ENCODE peak calls at places on chromosome 14, in four cellular contexts. W is HuH-7.5, Q is aorta, A is iris pigment epithelial cell. K is an unnamed sample.

GRCh38 chr14:68181395-68182326 is 362.1 kb downstream of the RAD51B start:
- DNase-seq in W (no peak), Q (no peak), A (peak), K (peak)

GRCh38 chr14:104981699-104982541 is 3.7 kb upstream of the CLBA1 start:
- DNase-seq in W (no peak), Q (peak), A (no peak), K (no peak)

GRCh38 chr14:91919814-91920213 is 27.7 kb downstream of the FBLN5 start:
- DNase-seq in W (no peak), Q (peak), A (peak), K (no peak)

GRCh38 chr14:55356913-55357312 is 54.7 kb downstream of the ATG14 start:
- DNase-seq in W (peak), Q (no peak), A (no peak), K (no peak)

GRCh38 chr14:68736519-68736918 is 56.3 kb downstream of the ZFP36L1 start:
- DNase-seq in W (no peak), Q (no peak), A (peak), K (no peak)

GRCh38 chr14:68784298-68784910 is 8.5 kb downstream of the ZFP36L1 start:
- DNase-seq in W (peak), Q (no peak), A (peak), K (peak)

GRCh38 chr14:102510616-102511520 is 1.3 kb upstream of the ANKRD9 start:
- DNase-seq in W (peak), Q (no peak), A (no peak), K (no peak)

GRCh38 chr14:94474581-94475031 is 1.4 kb downstream of the SERPINA9 start:
- DNase-seq in W (no peak), Q (no peak), A (peak), K (no peak)

GRCh38 chr14:104779776-104780512 is 15.6 kb downstream of the AKT1 start:
- DNase-seq in W (no peak), Q (no peak), A (no peak), K (no peak)

GRCh38 chr14:34498684-34499412 is 36.8 kb upstream of the SPTSSA start:
- DNase-seq in W (no peak), Q (no peak), A (peak), K (peak)

GRCh38 chr14:94573706-94574105 is 7.5 kb upstream of the SERPINA5 start:
- DNase-seq in W (no peak), Q (no peak), A (no peak), K (no peak)

GRCh38 chr14:59275668-59276067 is 87.2 kb downstream of the DAAM1 start:
- DNase-seq in W (no peak), Q (no peak), A (peak), K (peak)

GRCh38 chr14:67680121-67680602 is 5.7 kb upstream of the VTI1B start:
- DNase-seq in W (no peak), Q (no peak), A (peak), K (peak)

GRCh38 chr14:104175041-104175440 is 36.7 kb downstream of the KIF26A start:
- DNase-seq in W (no peak), Q (no peak), A (no peak), K (no peak)

GRCh38 chr14:21070083-21070609 is at the start of gene ARHGEF40:
- DNase-seq in W (peak), Q (peak), A (peak), K (peak)

GRCh38 chr14:82766128-82766527 is 1232.5 kb upstream of the SEL1L start:
- DNase-seq in W (no peak), Q (no peak), A (no peak), K (no peak)

GRCh38 chr14:24353551-24354529 is 14.0 kb upstream of the RIPK3 start:
- DNase-seq in W (no peak), Q (no peak), A (peak), K (no peak)

GRCh38 chr14:59130472-59130871 is 58.0 kb upstream of the DAAM1 start:
- DNase-seq in W (no peak), Q (no peak), A (no peak), K (no peak)

GRCh38 chr14:60758875-60759274 is 24.3 kb downstream of the MNAT1 start:
- DNase-seq in W (no peak), Q (no peak), A (peak), K (no peak)

GRCh38 chr14:101955695-101956161 is 8.6 kb upstream of the DYNC1H1 start:
- DNase-seq in W (no peak), Q (no peak), A (no peak), K (no peak)

GRCh38 chr14:102316746-102317563 is 2.6 kb upstream of the ZNF839 start:
- DNase-seq in W (peak), Q (peak), A (peak), K (peak)

GRCh38 chr14:92945959-92946846 is 23.3 kb downstream of the CHGA start:
- DNase-seq in W (peak), Q (no peak), A (peak), K (peak)

GRCh38 chr14:67859169-67859749 is 39.7 kb downstream of the RAD51B start:
- DNase-seq in W (no peak), Q (no peak), A (peak), K (peak)

GRCh38 chr14:52153939-52154338 is 85.1 kb upstream of the NID2 start:
- DNase-seq in W (no peak), Q (no peak), A (no peak), K (no peak)

K was measured in dermis blood vessel endothelial cell.